ENCODE peak calls at places on chromosomes 13 and 19, in four cellular contexts. I, B, O and J are unnamed samples. For H3K4me1, the result is how much of the 10 kb centered on the place peaks cover.

GRCh38 chr13:40023608-40024577 is 368.4 kb downstream of the COG6 start:
- DNase-seq in I (no peak), O (no peak), B (no peak), J (no peak)

GRCh38 chr13:24032252-24032651 is 128.3 kb upstream of the SPATA13 start:
- DNase-seq in B (no peak), I (no peak), O (no peak), J (no peak)

GRCh38 chr19:34502582-34503545 is 21.3 kb downstream of the WTIP start:
- DNase-seq in B (no peak), O (no peak), I (no peak), J (peak)

GRCh38 chr19:34430738-34431625 is 2.8 kb downstream of the UBA2 start:
- DNase-seq in B (no peak), O (no peak), I (no peak), J (no peak)

GRCh38 chr13:29361716-29362115 is 233.8 kb downstream of the SLC7A1 start:
- DNase-seq in O (no peak), I (no peak), B (no peak), J (no peak)

GRCh38 chr13:79621902-79622301 is 140.9 kb downstream of the NDFIP2 start:
- DNase-seq in O (no peak), I (no peak), B (no peak), J (no peak)

GRCh38 chr19:41930926-41931592 is 2.8 kb upstream of the ERFL start:
- DNase-seq in B (no peak), O (no peak), I (no peak), J (no peak)

GRCh38 chr19:45251452-45252354 is 632 bp downstream of the MARK4 start:
- DNase-seq in O (no peak), B (peak), I (peak), J (no peak)

GRCh38 chr19:34237283-34237682 is 17.1 kb upstream of the GARRE1 start:
- DNase-seq in B (no peak), O (no peak), I (no peak), J (no peak)

GRCh38 chr19:19900124-19900523 is 622 bp upstream of the ZNF93 start:
- DNase-seq in B (no peak), I (no peak), O (no peak), J (no peak)

GRCh38 chr19:32104465-32105235 is 240.8 kb upstream of the ZNF507 start:
- DNase-seq in I (peak), B (no peak), O (no peak), J (no peak)

GRCh38 chr13:110536006-110536693 is 25.4 kb downstream of the RAB20 start:
- DNase-seq in O (no peak), B (no peak), I (no peak), J (no peak)

GRCh38 chr13:80239571-80240255 is 101.2 kb downstream of the SPRY2 start:
- DNase-seq in I (no peak), B (no peak), O (no peak), J (no peak)

GRCh38 chr19:10113964-10114650 is 2.6 kb downstream of the P2RY11 start:
- DNase-seq in B (no peak), I (no peak), O (no peak), J (no peak)

GRCh38 chr13:94464771-94465170 is 14.7 kb downstream of the DCT start:
- DNase-seq in I (no peak), O (no peak), B (no peak), J (no peak)

GRCh38 chr19:56690668-56691067 is 19.1 kb upstream of the ZNF835 start:
- DNase-seq in O (no peak), I (no peak), B (no peak), J (no peak)

GRCh38 chr13:66751691-66752090 is 478.4 kb downstream of the PCDH9 start:
- DNase-seq in B (no peak), I (no peak), O (no peak), J (no peak)

GRCh38 chr19:4393947-4394590 is 6.3 kb downstream of the SH3GL1 start:
- DNase-seq in O (no peak), B (no peak), I (no peak), J (no peak)

GRCh38 chr13:110261166-110262081 is 45.5 kb downstream of the COL4A1 start:
- DNase-seq in B (no peak), I (no peak), O (no peak), J (no peak)

GRCh38 chr13:26784704-26785639 is 24.4 kb upstream of the GPR12 start:
- DNase-seq in O (no peak), B (no peak), I (peak), J (no peak)

GRCh38 chr13:41244555-41244954 is 18.8 kb downstream of the MTRF1 start:
- DNase-seq in I (no peak), O (no peak), B (no peak), J (no peak)

GRCh38 chr19:42088471-42089190 is 12.7 kb downstream of the ZNF574 start:
- DNase-seq in I (no peak), B (no peak), O (no peak), J (no peak)

GRCh38 chr13:114099191-114099590 is 33.2 kb downstream of the RASA3 start:
- DNase-seq in O (peak), B (peak), I (peak), J (no peak)

GRCh38 chr19:11304936-11305335 is 9.0 kb downstream of the TSPAN16 start:
- DNase-seq in B (no peak), I (no peak), O (no peak), J (no peak)

GRCh38 chr19:48023518-48023917 is 20.4 kb downstream of the CABP5 start:
- DNase-seq in O (no peak), I (no peak), B (no peak), J (no peak)

GRCh38 chr13:85170372-85170771 is 628.8 kb downstream of the SLITRK6 start:
- DNase-seq in O (no peak), I (no peak), B (no peak), J (no peak)

GRCh38 chr13:30892966-30893365 is 13.1 kb upstream of the MEDAG start:
- DNase-seq in B (no peak), O (no peak), I (no peak), J (no peak)

GRCh38 chr13:106376411-106377112 is 158.9 kb downstream of the EFNB2 start:
- DNase-seq in I (no peak), B (no peak), O (no peak), J (no peak)

GRCh38 chr13:52127378-52127777 is 1.5 kb downstream of the NEK5 start:
- DNase-seq in B (no peak), O (no peak), I (no peak), J (no peak)

GRCh38 chr13:46369506-46370268 is 17.4 kb downstream of the RUBCNL start:
- DNase-seq in O (no peak), B (no peak), I (no peak), J (no peak)

GRCh38 chr19:38990949-38991697 is 15.6 kb upstream of the FBXO17 start:
- DNase-seq in I (no peak), B (no peak), O (no peak), J (no peak)

GRCh38 chr13:31699650-31700049 is 39.7 kb upstream of the RXFP2 start:
- DNase-seq in O (no peak), B (no peak), I (no peak), J (no peak)

GRCh38 chr19:47190167-47190727 is 40.8 kb downstream of the BBC3 start:
- DNase-seq in I (peak), B (peak), O (peak), J (peak)

DNA sequence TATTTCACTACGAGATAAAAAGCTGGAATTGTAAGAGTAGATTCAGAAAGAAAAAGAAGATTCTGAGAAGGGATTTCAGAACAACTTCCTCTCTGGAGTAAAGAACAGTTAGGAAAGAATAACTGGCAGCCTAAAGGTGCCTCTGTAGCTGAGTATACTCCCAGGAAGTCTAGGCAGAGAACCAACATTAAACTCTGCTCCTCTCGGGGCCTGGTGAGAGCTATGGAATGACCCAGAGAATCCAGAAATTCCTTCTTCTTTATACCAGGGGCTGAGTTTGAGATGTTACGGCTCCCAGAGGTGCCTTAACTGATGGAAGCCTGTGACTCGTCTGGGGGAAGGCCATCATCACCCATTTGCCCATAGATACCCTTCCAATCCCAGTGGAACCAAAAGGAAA is 39.1 kb downstream of the FAM216B start:
- DNase-seq in O (no peak), B (no peak), I (no peak), J (no peak)
- H3K4me3 ChIP-seq in O (no peak), B (no peak), I (no peak), J (no peak)

GRCh38 chr19:1852294-1852646 is 4.0 kb upstream of the REXO1 start:
- DNase-seq in B (peak), O (no peak), I (no peak), J (no peak)
- H3K4me1 ChIP-seq in B (under half), O (under half), I (half or more), J (under half)

GRCh38 chr19:57709616-57710015 is 612 bp upstream of the ZNF154 start:
- DNase-seq in O (no peak), B (no peak), I (no peak), J (no peak)
- H3K4me3 ChIP-seq in O (no peak), B (no peak), I (no peak), J (peak)

GRCh38 chr19:51224163-51224641 is 678 bp upstream of the CD33 start:
- DNase-seq in I (no peak), O (no peak), B (no peak), J (no peak)

DNA sequence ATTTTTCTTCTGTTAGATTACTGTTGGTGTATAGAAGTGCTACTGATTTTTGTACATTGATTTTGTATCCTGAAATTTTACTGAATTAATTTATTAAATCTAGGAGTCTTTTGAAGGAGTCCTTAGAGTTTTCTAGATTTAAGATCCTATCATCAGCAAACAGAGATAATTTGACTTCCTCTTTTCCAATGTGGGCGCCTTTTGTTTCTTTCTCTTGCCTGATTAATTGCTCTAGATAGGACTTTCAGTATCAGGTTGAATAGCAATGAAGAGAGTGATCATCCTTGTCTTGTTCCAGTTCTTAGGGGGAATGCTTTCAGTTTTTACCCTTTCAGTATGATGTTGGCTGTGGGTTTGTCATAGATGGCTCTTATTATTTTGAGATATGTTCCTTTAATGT is 5.6 kb upstream of the CD33 start:
- DNase-seq in B (no peak), O (no peak), I (no peak), J (no peak)
- H3K4me1 ChIP-seq in B (under half), O (under half), I (under half), J (under half)